ENCODE peak calls at places on chromosomes 5 and 9, in six cellular contexts. One of them, this sample, is unnamed.

GRCh38 chr5:119943148-119943547 is 313.8 kb downstream of the FAM170A start:
- DNase-seq in neural crest cell: no peak
- DNase-seq in activated T-helper 1 cell treated with anti-CD3 and anti-CD28 coated beads, Interleukin-2, amount 50 U/mL, for 16 hours: no peak
- DNase-seq in PC-3: peak
- DNase-seq in endothelial cell: no peak
- DNase-seq in central memory CD4-positive, alpha-beta T cell: no peak
- DNase-seq in this sample: no peak

GRCh38 chr9:110068212-110068611 is 139.7 kb downstream of the C9orf152 start:
- DNase-seq in neural crest cell: no peak
- DNase-seq in activated T-helper 1 cell treated with anti-CD3 and anti-CD28 coated beads, Interleukin-2, amount 50 U/mL, for 16 hours: no peak
- DNase-seq in PC-3: no peak
- DNase-seq in endothelial cell: no peak
- DNase-seq in central memory CD4-positive, alpha-beta T cell: no peak
- DNase-seq in this sample: no peak

GRCh38 chr9:13279284-13280162 is at the start of gene MPDZ:
- DNase-seq in neural crest cell: peak
- DNase-seq in activated T-helper 1 cell treated with anti-CD3 and anti-CD28 coated beads, Interleukin-2, amount 50 U/mL, for 16 hours: no peak
- DNase-seq in PC-3: peak
- DNase-seq in endothelial cell: peak
- DNase-seq in central memory CD4-positive, alpha-beta T cell: no peak
- DNase-seq in this sample: no peak

GRCh38 chr9:74497750-74498615 is 848 bp downstream of the RORB start:
- DNase-seq in neural crest cell: peak
- DNase-seq in activated T-helper 1 cell treated with anti-CD3 and anti-CD28 coated beads, Interleukin-2, amount 50 U/mL, for 16 hours: no peak
- DNase-seq in PC-3: no peak
- DNase-seq in endothelial cell: peak
- DNase-seq in central memory CD4-positive, alpha-beta T cell: no peak
- DNase-seq in this sample: no peak

GRCh38 chr5:28012538-28012937 is 974.2 kb upstream of the CDH9 start:
- DNase-seq in neural crest cell: no peak
- DNase-seq in activated T-helper 1 cell treated with anti-CD3 and anti-CD28 coated beads, Interleukin-2, amount 50 U/mL, for 16 hours: no peak
- DNase-seq in PC-3: no peak
- DNase-seq in endothelial cell: no peak
- DNase-seq in central memory CD4-positive, alpha-beta T cell: no peak
- DNase-seq in this sample: no peak

GRCh38 chr9:110847661-110848060 is 179.1 kb downstream of the MUSK start:
- DNase-seq in neural crest cell: no peak
- DNase-seq in activated T-helper 1 cell treated with anti-CD3 and anti-CD28 coated beads, Interleukin-2, amount 50 U/mL, for 16 hours: no peak
- DNase-seq in PC-3: no peak
- DNase-seq in endothelial cell: no peak
- DNase-seq in central memory CD4-positive, alpha-beta T cell: no peak
- DNase-seq in this sample: no peak

GRCh38 chr5:117201016-117201415 is 626.4 kb upstream of the SEMA6A start:
- DNase-seq in neural crest cell: no peak
- DNase-seq in activated T-helper 1 cell treated with anti-CD3 and anti-CD28 coated beads, Interleukin-2, amount 50 U/mL, for 16 hours: no peak
- DNase-seq in PC-3: no peak
- DNase-seq in endothelial cell: no peak
- DNase-seq in central memory CD4-positive, alpha-beta T cell: no peak
- DNase-seq in this sample: no peak

GRCh38 chr9:33161011-33161588 is 6.0 kb downstream of the B4GALT1 start:
- DNase-seq in neural crest cell: no peak
- DNase-seq in activated T-helper 1 cell treated with anti-CD3 and anti-CD28 coated beads, Interleukin-2, amount 50 U/mL, for 16 hours: no peak
- DNase-seq in PC-3: peak
- DNase-seq in endothelial cell: no peak
- DNase-seq in central memory CD4-positive, alpha-beta T cell: peak
- DNase-seq in this sample: no peak

GRCh38 chr5:52804978-52805377 is 17.3 kb downstream of the ITGA1 start:
- DNase-seq in neural crest cell: no peak
- DNase-seq in activated T-helper 1 cell treated with anti-CD3 and anti-CD28 coated beads, Interleukin-2, amount 50 U/mL, for 16 hours: no peak
- DNase-seq in PC-3: no peak
- DNase-seq in endothelial cell: no peak
- DNase-seq in central memory CD4-positive, alpha-beta T cell: no peak
- DNase-seq in this sample: no peak

GRCh38 chr5:24644757-24645156 is at the start of gene CDH10:
- DNase-seq in neural crest cell: peak
- DNase-seq in activated T-helper 1 cell treated with anti-CD3 and anti-CD28 coated beads, Interleukin-2, amount 50 U/mL, for 16 hours: no peak
- DNase-seq in PC-3: no peak
- DNase-seq in endothelial cell: peak
- DNase-seq in central memory CD4-positive, alpha-beta T cell: no peak
- DNase-seq in this sample: no peak

GRCh38 chr5:157366741-157367684 is 93.0 kb upstream of the NIPAL4 start:
- DNase-seq in neural crest cell: peak
- DNase-seq in activated T-helper 1 cell treated with anti-CD3 and anti-CD28 coated beads, Interleukin-2, amount 50 U/mL, for 16 hours: no peak
- DNase-seq in PC-3: peak
- DNase-seq in endothelial cell: peak
- DNase-seq in central memory CD4-positive, alpha-beta T cell: no peak
- DNase-seq in this sample: no peak

GRCh38 chr5:163079618-163080017 is 357.8 kb upstream of the CCNG1 start:
- DNase-seq in neural crest cell: no peak
- DNase-seq in activated T-helper 1 cell treated with anti-CD3 and anti-CD28 coated beads, Interleukin-2, amount 50 U/mL, for 16 hours: no peak
- DNase-seq in PC-3: peak
- DNase-seq in endothelial cell: peak
- DNase-seq in central memory CD4-positive, alpha-beta T cell: no peak
- DNase-seq in this sample: no peak

GRCh38 chr5:168121138-168121494 is 170.3 kb upstream of the WWC1 start:
- DNase-seq in neural crest cell: no peak
- DNase-seq in activated T-helper 1 cell treated with anti-CD3 and anti-CD28 coated beads, Interleukin-2, amount 50 U/mL, for 16 hours: no peak
- DNase-seq in PC-3: no peak
- DNase-seq in endothelial cell: no peak
- DNase-seq in central memory CD4-positive, alpha-beta T cell: no peak
- DNase-seq in this sample: no peak

GRCh38 chr5:43193171-43193951 is 1.3 kb downstream of the NIM1K start:
- DNase-seq in neural crest cell: no peak
- DNase-seq in activated T-helper 1 cell treated with anti-CD3 and anti-CD28 coated beads, Interleukin-2, amount 50 U/mL, for 16 hours: no peak
- DNase-seq in PC-3: peak
- DNase-seq in endothelial cell: peak
- DNase-seq in central memory CD4-positive, alpha-beta T cell: peak
- DNase-seq in this sample: peak

GRCh38 chr5:30693326-30693725 is 500.2 kb upstream of the CDH6 start:
- DNase-seq in neural crest cell: no peak
- DNase-seq in activated T-helper 1 cell treated with anti-CD3 and anti-CD28 coated beads, Interleukin-2, amount 50 U/mL, for 16 hours: no peak
- DNase-seq in PC-3: no peak
- DNase-seq in endothelial cell: no peak
- DNase-seq in central memory CD4-positive, alpha-beta T cell: no peak
- DNase-seq in this sample: no peak

GRCh38 chr9:4333231-4333740 is 33.4 kb upstream of the GLIS3 start:
- DNase-seq in neural crest cell: no peak
- DNase-seq in activated T-helper 1 cell treated with anti-CD3 and anti-CD28 coated beads, Interleukin-2, amount 50 U/mL, for 16 hours: no peak
- DNase-seq in PC-3: no peak
- DNase-seq in endothelial cell: no peak
- DNase-seq in central memory CD4-positive, alpha-beta T cell: no peak
- DNase-seq in this sample: no peak

GRCh38 chr5:109482748-109483147 is 73.0 kb upstream of the PJA2 start:
- DNase-seq in neural crest cell: no peak
- DNase-seq in activated T-helper 1 cell treated with anti-CD3 and anti-CD28 coated beads, Interleukin-2, amount 50 U/mL, for 16 hours: no peak
- DNase-seq in PC-3: no peak
- DNase-seq in endothelial cell: no peak
- DNase-seq in central memory CD4-positive, alpha-beta T cell: no peak
- DNase-seq in this sample: no peak

GRCh38 chr5:115351356-115352195 is 55.1 kb upstream of the CCDC112 start:
- DNase-seq in neural crest cell: no peak
- DNase-seq in activated T-helper 1 cell treated with anti-CD3 and anti-CD28 coated beads, Interleukin-2, amount 50 U/mL, for 16 hours: no peak
- DNase-seq in PC-3: peak
- DNase-seq in endothelial cell: no peak
- DNase-seq in central memory CD4-positive, alpha-beta T cell: no peak
- DNase-seq in this sample: no peak